ENCODE peak calls at places on chromosomes 5 and 9, in six cellular contexts. J is mesenchymal stem cell, R is neuronal stem cell, M is IMR-90, S is trophoblast cell, H is H1. O is an unnamed sample.

GRCh38 chr9:14383296-14383695 is 69.4 kb upstream of the NFIB start:
- DNase-seq in J (peak), R (no peak), M (no peak), S (no peak), H (no peak), O (no peak)

GRCh38 chr5:117235814-117236213 is 661.2 kb upstream of the SEMA6A start:
- DNase-seq in J (no peak), R (no peak), M (no peak), S (no peak), H (no peak), O (no peak)

GRCh38 chr9:116964258-116964657 is 277.2 kb downstream of the TRIM32 start:
- DNase-seq in J (no peak), R (no peak), M (no peak), S (no peak), H (no peak), O (no peak)

GRCh38 chr5:145681686-145682085 is 153.5 kb downstream of the PRELID2 start:
- DNase-seq in J (peak), R (peak), M (peak), S (peak), H (peak), O (peak)

GRCh38 chr5:73447234-73448071 is 1.1 kb downstream of the FOXD1 start:
- DNase-seq in J (peak), R (no peak), M (peak), S (peak), H (peak), O (peak)

GRCh38 chr9:8647824-8648223 is 848.2 kb upstream of the DMAC1 start:
- DNase-seq in J (no peak), R (no peak), M (no peak), S (no peak), H (no peak), O (no peak)

GRCh38 chr9:132187006-132187760 is 25.3 kb downstream of the NTNG2 start:
- DNase-seq in J (no peak), R (no peak), M (no peak), S (no peak), H (no peak), O (peak)

GRCh38 chr5:59786271-59786805 is 107.2 kb downstream of the PDE4D start:
- DNase-seq in J (peak), R (no peak), M (peak), S (peak), H (no peak), O (no peak)

GRCh38 chr5:39016587-39017275 is 57.5 kb downstream of the RICTOR start:
- DNase-seq in J (no peak), R (no peak), M (no peak), S (no peak), H (no peak), O (no peak)

GRCh38 chr5:177154003-177154643 is 20.6 kb downstream of the NSD1 start:
- DNase-seq in J (peak), R (no peak), M (peak), S (no peak), H (no peak), O (no peak)

GRCh38 chr5:89043676-89044075 is 160.7 kb upstream of the MEF2C start:
- DNase-seq in J (no peak), R (no peak), M (peak), S (no peak), H (no peak), O (no peak)

GRCh38 chr9:77386187-77386586 is 208.9 kb downstream of the VPS13A start:
- DNase-seq in J (peak), R (no peak), M (peak), S (no peak), H (no peak), O (no peak)

GRCh38 chr9:17734674-17735073 is 155.8 kb downstream of the SH3GL2 start:
- DNase-seq in J (no peak), R (no peak), M (no peak), S (no peak), H (no peak), O (no peak)
- H3K14ac ChIP-seq in J (no peak), R (no peak), M (no peak), S (no peak), H (no peak), O (no peak)

GRCh38 chr9:123556464-123557435 is 200.8 kb downstream of the CRB2 start:
- DNase-seq in J (no peak), R (no peak), M (peak), S (no peak), H (no peak), O (no peak)
- H3K14ac ChIP-seq in J (no peak), R (no peak), M (peak), S (no peak), H (no peak), O (no peak)

DNA sequence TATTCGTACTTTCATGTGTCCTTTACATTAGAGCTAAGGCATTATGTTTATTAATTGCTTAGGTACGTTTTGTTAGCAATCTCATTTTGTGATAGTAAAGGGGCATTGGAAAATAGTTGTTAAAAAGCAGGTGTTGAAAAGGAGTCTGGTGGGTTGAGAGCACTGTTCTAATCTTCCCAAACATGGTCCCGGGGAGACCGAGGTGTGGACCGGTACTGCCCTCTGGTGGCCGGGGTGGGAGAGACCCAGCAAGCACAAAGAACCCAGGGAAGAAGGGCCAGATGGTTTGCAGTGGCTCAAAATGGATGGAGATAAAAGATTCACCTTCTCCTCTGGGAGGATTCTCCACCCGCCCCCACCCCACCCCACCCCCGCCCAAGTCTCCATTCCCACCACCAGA is 26.1 kb downstream of the IDNK start:
- DNase-seq in J (peak), R (peak), M (peak), S (peak), H (peak), O (peak)
- H3K14ac ChIP-seq in J (no peak), R (no peak), M (no peak), S (no peak), H (no peak), O (no peak)

DNA sequence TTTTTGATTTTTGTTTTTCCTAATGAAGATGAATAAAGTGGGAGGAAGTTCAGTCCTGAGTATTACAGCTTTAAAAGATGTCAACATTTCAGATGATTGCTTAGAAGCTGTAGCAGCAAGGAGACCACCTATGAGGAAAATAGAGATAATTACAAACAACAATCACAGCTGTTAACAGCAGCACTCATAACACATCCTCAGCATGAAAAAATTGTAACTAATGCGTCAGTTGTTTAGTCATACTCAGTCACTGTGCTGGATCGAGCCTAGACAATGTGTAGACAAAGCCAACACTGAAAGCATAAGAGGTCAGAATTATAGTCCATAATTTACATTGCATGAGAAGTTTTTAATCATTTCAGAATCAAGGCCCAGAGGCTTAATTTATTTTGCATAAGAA is 60.0 kb upstream of the HAPLN1 start:
- DNase-seq in J (no peak), R (no peak), M (no peak), S (no peak), H (no peak), O (no peak)
- H3K14ac ChIP-seq in J (no peak), R (no peak), M (no peak), S (no peak), H (no peak), O (no peak)

DNA sequence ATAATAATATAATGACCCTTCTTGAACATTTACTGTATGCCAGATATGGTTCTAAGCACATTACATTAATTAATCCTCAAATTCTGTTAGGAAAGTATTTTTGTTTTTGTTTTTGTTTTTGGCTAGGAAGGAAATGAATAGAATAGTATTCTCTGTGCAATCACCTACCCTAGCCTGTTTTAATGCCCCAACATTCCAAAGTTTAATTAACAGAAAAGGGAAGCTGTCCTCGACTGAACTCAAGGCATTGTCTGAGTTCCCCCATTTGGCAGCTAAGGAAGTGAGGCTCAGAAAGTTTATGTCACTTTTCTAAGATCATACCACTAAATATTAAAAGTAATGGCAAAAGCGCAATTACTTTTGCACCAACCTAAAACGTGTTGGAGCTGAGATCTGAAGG is 59.8 kb downstream of the FGF1 start:
- DNase-seq in J (no peak), R (no peak), M (no peak), S (peak), H (no peak), O (no peak)
- H3K14ac ChIP-seq in J (no peak), R (no peak), M (no peak), S (no peak), H (no peak), O (no peak)

GRCh38 chr9:84701801-84702200 is 32.3 kb downstream of the NTRK2 start:
- DNase-seq in J (no peak), R (no peak), M (no peak), S (no peak), H (no peak), O (no peak)
- H3K14ac ChIP-seq in J (no peak), R (no peak), M (no peak), S (no peak), H (no peak), O (no peak)

GRCh38 chr5:171363846-171364245 is 23.8 kb upstream of the NPM1 start:
- DNase-seq in J (no peak), R (no peak), M (no peak), S (peak), H (no peak), O (no peak)

GRCh38 chr5:171367424-171368370 is 20.0 kb upstream of the NPM1 start:
- DNase-seq in J (peak), R (no peak), M (peak), S (peak), H (no peak), O (no peak)

GRCh38 chr5:171366645-171367044 is 21.0 kb upstream of the NPM1 start:
- DNase-seq in J (no peak), R (no peak), M (no peak), S (no peak), H (no peak), O (no peak)

GRCh38 chr5:171369056-171369455 is 18.6 kb upstream of the NPM1 start:
- DNase-seq in J (no peak), R (no peak), M (no peak), S (no peak), H (no peak), O (no peak)

GRCh38 chr5:171365351-171365750 is 22.3 kb upstream of the NPM1 start:
- DNase-seq in J (peak), R (no peak), M (peak), S (peak), H (peak), O (peak)
- H3K14ac ChIP-seq in J (no peak), R (no peak), M (no peak), S (no peak), H (no peak), O (no peak)